ENCODE peak calls at places on chromosomes 13 and 19, in eight cellular contexts. J, Q, X, K, G, D, P and B are unnamed samples.

GRCh38 chr13:79406597-79406908 is 498 bp upstream of the RBM26 start:
- DNase-seq in J (no peak), Q (no peak), X (no peak), K (no peak), G (no peak), D (no peak), P (no peak), B (no peak)

GRCh38 chr19:51417107-51417806 is at the start of gene SIGLEC10:
- DNase-seq in J (no peak), Q (peak; percentile 84), X (peak; percentile 8), K (no peak), G (no peak), D (no peak), P (no peak), B (no peak)

GRCh38 chr13:112713517-112714253 is 23.8 kb downstream of the ATP11A start:
- DNase-seq in J (no peak), Q (no peak), X (no peak), K (no peak), G (no peak), D (no peak), P (no peak), B (no peak)

GRCh38 chr19:14048439-14049153 is 13.3 kb downstream of the PALM3 start:
- DNase-seq in J (peak; percentile 35), Q (peak; percentile 66), X (no peak), K (peak; percentile 21), G (peak; percentile 32), D (peak; percentile 67), P (no peak), B (peak; percentile 19)

GRCh38 chr19:15118248-15118647 is 11.0 kb downstream of the SYDE1 start:
- DNase-seq in J (no peak), Q (no peak), X (no peak), K (no peak), G (peak; percentile 48), D (no peak), P (no peak), B (no peak)

GRCh38 chr19:44900328-44901244 is 5.0 kb upstream of the APOE start:
- DNase-seq in J (no peak), Q (no peak), X (no peak), K (no peak), G (no peak), D (no peak), P (no peak), B (no peak)

GRCh38 chr19:48630289-48631036 is 6.7 kb downstream of the DBP start:
- DNase-seq in J (peak; percentile 70), Q (peak; percentile 91), X (no peak), K (peak; percentile 46), G (no peak), D (no peak), P (no peak), B (no peak)

GRCh38 chr13:108313382-108313781 is 43.9 kb downstream of the TNFSF13B start:
- DNase-seq in J (no peak), Q (no peak), X (no peak), K (no peak), G (no peak), D (no peak), P (no peak), B (no peak)

GRCh38 chr13:97901716-97902115 is 51.8 kb upstream of the IPO5 start:
- DNase-seq in J (no peak), Q (no peak), X (no peak), K (no peak), G (no peak), D (no peak), P (no peak), B (no peak)

GRCh38 chr19:15296841-15297415 is 35.4 kb downstream of the BRD4 start:
- DNase-seq in J (no peak), Q (no peak), X (no peak), K (no peak), G (no peak), D (no peak), P (no peak), B (no peak)

GRCh38 chr19:54287456-54287855 is 6.5 kb upstream of the LILRB2 start:
- DNase-seq in J (no peak), Q (no peak), X (no peak), K (peak; percentile 9), G (peak; percentile 35), D (no peak), P (no peak), B (no peak)

GRCh38 chr13:107650081-107650701 is 565.1 kb downstream of the LIG4 start:
- DNase-seq in J (peak; percentile 78), Q (peak; percentile 52), X (peak; percentile 12), K (peak; percentile 64), G (peak; percentile 55), D (no peak), P (no peak), B (peak; percentile 1)